ENCODE peak calls at places on chromosomes 4 and X, in five cellular contexts. B, W, Y, A and X are unnamed samples.

GRCh38 chr4:19924761-19925160 is 326.9 kb upstream of the SLIT2 start:
- DNase-seq in B (no peak), W (no peak), Y (no peak), A (no peak), X (no peak)

GRCh38 chrX:137848291-137848905 is 282.5 kb downstream of the ZIC3 start:
- DNase-seq in B (no peak), W (no peak), Y (no peak), A (no peak), X (no peak)

GRCh38 chr4:137203601-137204000 is 328.7 kb downstream of the PCDH18 start:
- DNase-seq in B (no peak), W (no peak), Y (no peak), A (no peak), X (no peak)

GRCh38 chrX:153857348-153857903 is 27.1 kb upstream of the PDZD4 start:
- DNase-seq in B (no peak), W (no peak), Y (no peak), A (no peak), X (no peak)

GRCh38 chr4:144647095-144647959 is 1.4 kb downstream of the HHIP start:
- DNase-seq in B (no peak), W (no peak), Y (peak), A (no peak), X (no peak)

GRCh38 chrX:132406106-132406505 is 82.7 kb downstream of the MBNL3 start:
- DNase-seq in B (no peak), W (no peak), Y (no peak), A (no peak), X (no peak)

GRCh38 chr4:77199701-77200100 is 42.7 kb downstream of the CCNG2 start:
- DNase-seq in B (no peak), W (no peak), Y (no peak), A (no peak), X (peak)

GRCh38 chr4:145333786-145334185 is 147.9 kb upstream of the SMAD1 start:
- DNase-seq in B (no peak), W (no peak), Y (no peak), A (no peak), X (no peak)

GRCh38 chrX:103276581-103277002 is at the start of gene TCEAL5:
- DNase-seq in B (no peak), W (no peak), Y (no peak), A (no peak), X (peak)

GRCh38 chr4:54152846-54153600 is 53.1 kb downstream of the GSX2 start:
- DNase-seq in B (no peak), W (no peak), Y (no peak), A (no peak), X (no peak)

GRCh38 chr4:73847507-73848182 is 5.5 kb upstream of the PF4V1 start:
- DNase-seq in B (no peak), W (no peak), Y (no peak), A (no peak), X (no peak)

GRCh38 chr4:20217521-20217920 is 34.2 kb upstream of the SLIT2 start:
- DNase-seq in B (no peak), W (no peak), Y (no peak), A (no peak), X (no peak)

GRCh38 chr4:106681381-106681921 is 312.9 kb upstream of the GIMD1 start:
- DNase-seq in B (no peak), W (no peak), Y (no peak), A (no peak), X (no peak)

GRCh38 chr4:87465739-87466366 is 43.5 kb downstream of the NUDT9 start:
- DNase-seq in B (peak), W (peak), Y (peak), A (no peak), X (peak)

GRCh38 chr4:156538210-156538609 is 433.4 kb downstream of the PDGFC start:
- DNase-seq in B (no peak), W (no peak), Y (no peak), A (no peak), X (no peak)

GRCh38 chr4:48093949-48094550 is 40.0 kb downstream of the TXK start:
- DNase-seq in B (no peak), W (no peak), Y (peak), A (no peak), X (no peak)

GRCh38 chr4:2762048-2762447 is 5.9 kb upstream of the TNIP2 start:
- DNase-seq in B (no peak), W (no peak), Y (no peak), A (no peak), X (no peak)

GRCh38 chr4:2886622-2887021 is 43.0 kb downstream of the ADD1 start:
- DNase-seq in B (no peak), W (no peak), Y (no peak), A (no peak), X (no peak)

GRCh38 chrX:32673193-32673592 is 538.2 kb downstream of the DMD start:
- DNase-seq in B (no peak), W (no peak), Y (no peak), A (no peak), X (peak)

GRCh38 chrX:12898073-12898472 is 8.3 kb upstream of the TLR8 start:
- DNase-seq in B (no peak), W (no peak), Y (no peak), A (no peak), X (no peak)

GRCh38 chr4:138308421-138308820 is 66.3 kb upstream of the SLC7A11 start:
- DNase-seq in B (no peak), W (no peak), Y (peak), A (no peak), X (no peak)

GRCh38 chr4:30962949-30963348 is 242.8 kb downstream of the PCDH7 start:
- DNase-seq in B (no peak), W (no peak), Y (no peak), A (no peak), X (no peak)

GRCh38 chrX:19879742-19880378 is 7.5 kb downstream of the SH3KBP1 start:
- DNase-seq in B (no peak), W (no peak), Y (no peak), A (no peak), X (no peak)

GRCh38 chr4:184684491-184685189 is 35.1 kb downstream of the PRIMPOL start:
- DNase-seq in B (no peak), W (peak), Y (no peak), A (no peak), X (no peak)